ENCODE peak calls at places on chromosomes 11 and 22, in seven cellular contexts. One of them, this sample, is unnamed.
A peak's percentile ranks its signal among the peaks of the same experiment; 100 is the strongest.

GRCh38 chr11:16193897-16194381 is 162.4 kb downstream of the SOX6 start:
- DNase-seq in IMR-90: peak; percentile 11
- DNase-seq in MCF 10A: no peak
- DNase-seq in CD4-positive, alpha-beta T cell: no peak
- DNase-seq in HCT116: no peak
- DNase-seq in thyroid gland: no peak
- DNase-seq in ovary: no peak
- DNase-seq in this sample: no peak

GRCh38 chr22:38137876-38138687 is 27.6 kb upstream of the BAIAP2L2 start:
- DNase-seq in HCT116: no peak
- DNase-seq in CD4-positive, alpha-beta T cell: no peak
- DNase-seq in thyroid gland: no peak
- DNase-seq in IMR-90: no peak
- DNase-seq in ovary: no peak
- DNase-seq in MCF 10A: no peak
- DNase-seq in this sample: no peak

GRCh38 chr11:121499405-121499804 is 46.6 kb upstream of the SORL1-AS1 start:
- DNase-seq in thyroid gland: no peak
- DNase-seq in HCT116: no peak
- DNase-seq in MCF 10A: no peak
- DNase-seq in ovary: no peak
- DNase-seq in CD4-positive, alpha-beta T cell: no peak
- DNase-seq in IMR-90: no peak
- DNase-seq in this sample: no peak

GRCh38 chr11:83292709-83293435 is 6.7 kb upstream of the CCDC90B start:
- DNase-seq in IMR-90: peak; percentile 73
- DNase-seq in CD4-positive, alpha-beta T cell: no peak
- DNase-seq in MCF 10A: peak; percentile 68
- DNase-seq in HCT116: peak; percentile 39
- DNase-seq in thyroid gland: peak; percentile 11
- DNase-seq in ovary: no peak
- DNase-seq in this sample: peak; percentile 51

GRCh38 chr11:115363426-115363825 is 140.8 kb downstream of the CADM1 start:
- DNase-seq in MCF 10A: no peak
- DNase-seq in thyroid gland: no peak
- DNase-seq in IMR-90: no peak
- DNase-seq in HCT116: no peak
- DNase-seq in CD4-positive, alpha-beta T cell: no peak
- DNase-seq in ovary: no peak
- DNase-seq in this sample: no peak

GRCh38 chr22:38963872-38964271 is 6.5 kb downstream of the APOBEC3A start:
- DNase-seq in CD4-positive, alpha-beta T cell: no peak
- DNase-seq in ovary: no peak
- DNase-seq in thyroid gland: peak; percentile 55
- DNase-seq in HCT116: no peak
- DNase-seq in IMR-90: no peak
- DNase-seq in MCF 10A: no peak
- DNase-seq in this sample: peak; percentile 85

GRCh38 chr22:36359172-36359973 is 28.4 kb downstream of the MYH9 start:
- DNase-seq in CD4-positive, alpha-beta T cell: no peak
- DNase-seq in IMR-90: no peak
- DNase-seq in ovary: no peak
- DNase-seq in thyroid gland: peak; percentile 56
- DNase-seq in MCF 10A: no peak
- DNase-seq in HCT116: no peak
- DNase-seq in this sample: no peak

GRCh38 chr11:7583248-7583647 is 69.4 kb downstream of the PPFIBP2 start:
- DNase-seq in ovary: no peak
- DNase-seq in HCT116: no peak
- DNase-seq in CD4-positive, alpha-beta T cell: no peak
- DNase-seq in IMR-90: no peak
- DNase-seq in MCF 10A: no peak
- DNase-seq in thyroid gland: no peak
- DNase-seq in this sample: no peak

GRCh38 chr11:106208795-106209194 is 131.3 kb downstream of the AASDHPPT start:
- DNase-seq in ovary: no peak
- DNase-seq in thyroid gland: peak; percentile 21
- DNase-seq in CD4-positive, alpha-beta T cell: no peak
- DNase-seq in HCT116: no peak
- DNase-seq in IMR-90: no peak
- DNase-seq in MCF 10A: no peak
- DNase-seq in this sample: peak; percentile 95

GRCh38 chr11:116335078-116335477 is 437.7 kb downstream of the BUD13 start:
- DNase-seq in ovary: no peak
- DNase-seq in MCF 10A: no peak
- DNase-seq in IMR-90: no peak
- DNase-seq in CD4-positive, alpha-beta T cell: no peak
- DNase-seq in HCT116: no peak
- DNase-seq in thyroid gland: no peak
- DNase-seq in this sample: no peak

GRCh38 chr22:48701296-48702030 is 1126.2 kb downstream of the BRD1 start:
- DNase-seq in CD4-positive, alpha-beta T cell: no peak
- DNase-seq in thyroid gland: no peak
- DNase-seq in ovary: no peak
- DNase-seq in MCF 10A: no peak
- DNase-seq in HCT116: no peak
- DNase-seq in IMR-90: no peak
- DNase-seq in this sample: no peak

GRCh38 chr11:128448487-128448886 is 138.9 kb downstream of the ETS1 start:
- DNase-seq in ovary: no peak
- DNase-seq in thyroid gland: peak; percentile 44
- DNase-seq in HCT116: peak; percentile 95
- DNase-seq in IMR-90: peak; percentile 87
- DNase-seq in CD4-positive, alpha-beta T cell: no peak
- DNase-seq in MCF 10A: peak; percentile 87
- DNase-seq in this sample: peak; percentile 95

GRCh38 chr11:66080055-66080817 is 10.2 kb downstream of the PACS1 start:
- DNase-seq in MCF 10A: peak; percentile 80
- DNase-seq in IMR-90: peak; percentile 82
- DNase-seq in HCT116: peak; percentile 24
- DNase-seq in ovary: no peak
- DNase-seq in CD4-positive, alpha-beta T cell: peak; percentile 66
- DNase-seq in thyroid gland: no peak
- DNase-seq in this sample: no peak

GRCh38 chr11:49432242-49432848 is 223.9 kb upstream of the FOLH1 start:
- DNase-seq in HCT116: no peak
- DNase-seq in IMR-90: no peak
- DNase-seq in thyroid gland: no peak
- DNase-seq in MCF 10A: no peak
- DNase-seq in ovary: no peak
- DNase-seq in CD4-positive, alpha-beta T cell: no peak
- DNase-seq in this sample: no peak

GRCh38 chr11:30128269-30128932 is 102.4 kb upstream of the FSHB start:
- DNase-seq in MCF 10A: peak; percentile 67
- DNase-seq in thyroid gland: no peak
- DNase-seq in HCT116: peak; percentile 12
- DNase-seq in ovary: no peak
- DNase-seq in CD4-positive, alpha-beta T cell: no peak
- DNase-seq in IMR-90: peak; percentile 60
- DNase-seq in this sample: no peak

GRCh38 chr11:47225552-47226137 is 10.9 kb downstream of the DDB2 start:
- DNase-seq in MCF 10A: no peak
- DNase-seq in CD4-positive, alpha-beta T cell: no peak
- DNase-seq in HCT116: no peak
- DNase-seq in IMR-90: peak; percentile 64
- DNase-seq in ovary: no peak
- DNase-seq in thyroid gland: no peak
- DNase-seq in this sample: no peak

GRCh38 chr11:115665345-115665901 is 161.2 kb upstream of the CADM1 start:
- DNase-seq in HCT116: no peak
- DNase-seq in IMR-90: no peak
- DNase-seq in CD4-positive, alpha-beta T cell: no peak
- DNase-seq in ovary: no peak
- DNase-seq in MCF 10A: no peak
- DNase-seq in thyroid gland: no peak
- DNase-seq in this sample: no peak

GRCh38 chr11:86151188-86152005 is 82.5 kb upstream of the PICALM start:
- DNase-seq in ovary: peak; percentile 58
- DNase-seq in IMR-90: peak; percentile 23
- DNase-seq in MCF 10A: peak; percentile 55
- DNase-seq in HCT116: no peak
- DNase-seq in CD4-positive, alpha-beta T cell: no peak
- DNase-seq in thyroid gland: peak; percentile 88
- DNase-seq in this sample: no peak

GRCh38 chr22:48488149-48488551 is 1339.5 kb downstream of the BRD1 start:
- DNase-seq in CD4-positive, alpha-beta T cell: no peak
- DNase-seq in thyroid gland: no peak
- DNase-seq in IMR-90: no peak
- DNase-seq in HCT116: no peak
- DNase-seq in ovary: no peak
- DNase-seq in MCF 10A: no peak
- DNase-seq in this sample: no peak

GRCh38 chr11:57456960-57457642 is 3.2 kb upstream of the RTN4RL2 start:
- DNase-seq in IMR-90: peak; percentile 77
- DNase-seq in HCT116: peak; percentile 79
- DNase-seq in CD4-positive, alpha-beta T cell: peak; percentile 63
- DNase-seq in ovary: peak; percentile 84
- DNase-seq in thyroid gland: peak; percentile 93
- DNase-seq in MCF 10A: peak; percentile 82
- DNase-seq in this sample: peak; percentile 92

GRCh38 chr22:22959147-22959827 is 71.7 kb downstream of the IGLL5 start:
- DNase-seq in ovary: peak; percentile 73
- DNase-seq in IMR-90: peak; percentile 66
- DNase-seq in CD4-positive, alpha-beta T cell: peak; percentile 67
- DNase-seq in HCT116: peak; percentile 80
- DNase-seq in thyroid gland: peak; percentile 83
- DNase-seq in MCF 10A: peak; percentile 85
- DNase-seq in this sample: peak; percentile 82

GRCh38 chr11:630871-631270 is 3.9 kb upstream of the SCT start:
- DNase-seq in thyroid gland: no peak
- DNase-seq in HCT116: no peak
- DNase-seq in MCF 10A: no peak
- DNase-seq in ovary: no peak
- DNase-seq in IMR-90: no peak
- DNase-seq in CD4-positive, alpha-beta T cell: no peak
- DNase-seq in this sample: no peak

GRCh38 chr11:116931206-116931953 is 94.0 kb upstream of the APOA1 start:
- DNase-seq in ovary: no peak
- DNase-seq in CD4-positive, alpha-beta T cell: no peak
- DNase-seq in IMR-90: peak; percentile 53
- DNase-seq in HCT116: no peak
- DNase-seq in thyroid gland: peak; percentile 10
- DNase-seq in MCF 10A: peak; percentile 38
- DNase-seq in this sample: no peak

GRCh38 chr11:84381666-84382065 is 1095.5 kb upstream of the CCDC90B start:
- DNase-seq in CD4-positive, alpha-beta T cell: no peak
- DNase-seq in HCT116: no peak
- DNase-seq in thyroid gland: no peak
- DNase-seq in ovary: no peak
- DNase-seq in MCF 10A: no peak
- DNase-seq in IMR-90: no peak
- DNase-seq in this sample: no peak

GRCh38 chr11:29009426-29009825 is 901.2 kb downstream of the METTL15 start:
- DNase-seq in thyroid gland: no peak
- DNase-seq in MCF 10A: no peak
- DNase-seq in IMR-90: no peak
- DNase-seq in HCT116: no peak
- DNase-seq in CD4-positive, alpha-beta T cell: no peak
- DNase-seq in ovary: no peak
- DNase-seq in this sample: no peak

GRCh38 chr22:49140921-49141680 is 686.6 kb downstream of the BRD1 start:
- DNase-seq in IMR-90: no peak
- DNase-seq in thyroid gland: no peak
- DNase-seq in HCT116: no peak
- DNase-seq in CD4-positive, alpha-beta T cell: no peak
- DNase-seq in MCF 10A: no peak
- DNase-seq in ovary: no peak
- DNase-seq in this sample: no peak

GRCh38 chr11:73931039-73931645 is 19.7 kb upstream of the DNAJB13 start:
- DNase-seq in thyroid gland: peak; percentile 48
- DNase-seq in IMR-90: peak; percentile 84
- DNase-seq in MCF 10A: peak; percentile 70
- DNase-seq in HCT116: peak; percentile 79
- DNase-seq in CD4-positive, alpha-beta T cell: no peak
- DNase-seq in ovary: no peak
- DNase-seq in this sample: peak; percentile 85
- TF ChIP-seq CTCF in thyroid gland: peak; percentile 35
- TF ChIP-seq CTCF in IMR-90: peak; percentile 64
- TF ChIP-seq CTCF in MCF 10A: peak; percentile 40
- TF ChIP-seq CTCF in HCT116: peak; percentile 60
- TF ChIP-seq CTCF in CD4-positive, alpha-beta T cell: no peak
- TF ChIP-seq CTCF in ovary: no peak
- TF ChIP-seq CTCF in this sample: peak; percentile 81

GRCh38 chr11:45180158-45180887 is 33.9 kb downstream of the PRDM11 start:
- DNase-seq in CD4-positive, alpha-beta T cell: no peak
- DNase-seq in thyroid gland: peak; percentile 84
- DNase-seq in ovary: peak; percentile 53
- DNase-seq in IMR-90: no peak
- DNase-seq in HCT116: peak; percentile 16
- DNase-seq in MCF 10A: peak; percentile 48
- DNase-seq in this sample: peak; percentile 68
- TF ChIP-seq CTCF in CD4-positive, alpha-beta T cell: no peak
- TF ChIP-seq CTCF in thyroid gland: peak; percentile 67
- TF ChIP-seq CTCF in ovary: no peak
- TF ChIP-seq CTCF in IMR-90: peak; percentile 28
- TF ChIP-seq CTCF in HCT116: peak; percentile 54
- TF ChIP-seq CTCF in MCF 10A: peak; percentile 32
- TF ChIP-seq CTCF in this sample: peak; percentile 74

GRCh38 chr22:40241200-40241763 is 63.6 kb downstream of the TNRC6B start:
- DNase-seq in CD4-positive, alpha-beta T cell: no peak
- DNase-seq in thyroid gland: no peak
- DNase-seq in IMR-90: no peak
- DNase-seq in HCT116: no peak
- DNase-seq in ovary: no peak
- DNase-seq in MCF 10A: no peak
- DNase-seq in this sample: no peak
- TF ChIP-seq CTCF in CD4-positive, alpha-beta T cell: no peak
- TF ChIP-seq CTCF in thyroid gland: no peak
- TF ChIP-seq CTCF in IMR-90: no peak
- TF ChIP-seq CTCF in HCT116: no peak
- TF ChIP-seq CTCF in ovary: no peak
- TF ChIP-seq CTCF in MCF 10A: no peak
- TF ChIP-seq CTCF in this sample: no peak

DNA sequence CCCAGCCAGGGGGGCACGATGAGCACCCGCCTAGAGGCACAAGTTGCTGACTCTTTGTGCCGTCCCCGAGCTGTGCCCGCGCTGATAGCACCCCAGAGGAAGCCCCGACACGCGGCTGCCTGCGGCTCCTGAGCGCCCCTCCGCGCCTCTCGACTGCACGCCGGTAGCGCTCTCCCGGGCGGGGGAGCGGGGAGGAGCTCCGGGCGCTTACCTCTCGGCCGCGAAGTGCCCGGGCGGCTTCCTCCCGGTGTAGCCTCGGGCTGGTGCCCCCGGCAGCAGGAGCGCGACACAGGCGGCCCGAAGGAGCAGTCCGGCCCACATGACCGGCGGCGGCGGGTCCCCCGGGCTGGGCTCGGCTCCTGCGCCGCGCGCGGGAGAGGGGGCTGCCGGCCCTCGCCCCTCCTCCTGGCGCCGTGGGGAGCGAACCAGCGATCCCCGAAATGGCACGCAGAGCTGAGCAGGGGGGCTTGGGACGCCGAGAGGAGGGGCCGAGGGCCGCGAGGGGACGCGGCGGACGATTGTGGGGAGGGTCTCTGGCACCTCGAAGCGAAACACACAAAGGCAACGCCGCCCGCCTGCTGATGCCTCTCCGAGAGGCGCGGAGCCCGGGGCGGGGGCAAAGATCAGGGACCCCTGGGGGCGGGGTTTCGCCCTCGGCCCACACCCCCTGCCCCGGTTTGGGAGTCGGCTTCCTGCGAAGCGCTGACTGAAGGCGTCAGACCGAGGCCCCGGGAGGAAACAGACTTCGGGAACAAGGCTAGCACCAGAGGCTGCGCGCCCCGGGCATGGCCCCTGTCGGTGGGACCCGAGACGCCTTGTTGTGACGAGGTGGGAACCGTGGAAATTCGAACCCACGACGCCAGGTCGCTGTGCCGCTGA is at the start of gene VWCE:
- DNase-seq in IMR-90: peak; percentile 41
- DNase-seq in MCF 10A: no peak
- DNase-seq in HCT116: no peak
- DNase-seq in ovary: peak; percentile 75
- DNase-seq in thyroid gland: peak; percentile 84
- DNase-seq in CD4-positive, alpha-beta T cell: peak; percentile 36
- DNase-seq in this sample: peak; percentile 71
- TF ChIP-seq CTCF in IMR-90: peak; percentile 40
- TF ChIP-seq CTCF in MCF 10A: no peak
- TF ChIP-seq CTCF in HCT116: no peak
- TF ChIP-seq CTCF in ovary: no peak
- TF ChIP-seq CTCF in thyroid gland: peak; percentile 56
- TF ChIP-seq CTCF in CD4-positive, alpha-beta T cell: no peak
- TF ChIP-seq CTCF in this sample: peak; percentile 19